ENCODE peak calls at places on chromosomes 11 and 22, in seven cellular contexts. X, Z, O, R, I, J and K are unnamed samples.
A peak's percentile ranks its signal among the peaks of the same experiment; 100 is the strongest.

GRCh38 chr11:697811-698311 is 2.2 kb downstream of the TMEM80 start:
- DNase-seq in Z (no peak), X (no peak), R (peak; percentile 72), J (no peak), O (no peak), I (no peak), K (no peak)

GRCh38 chr11:94815705-94816344 is 47.7 kb downstream of the AMOTL1 start:
- DNase-seq in J (no peak), X (no peak), Z (no peak), I (no peak), O (no peak), R (peak; percentile 64), K (no peak)

GRCh38 chr22:43931771-43932170 is 8.2 kb downstream of the PNPLA3 start:
- DNase-seq in O (no peak), I (no peak), J (no peak), X (no peak), Z (no peak), R (no peak), K (no peak)

GRCh38 chr11:10674991-10675440 is 18.5 kb downstream of the IRAG1 start:
- DNase-seq in X (no peak), I (no peak), O (no peak), J (no peak), R (no peak), Z (no peak), K (peak; percentile 49)

GRCh38 chr11:65384301-65384889 is 1.9 kb upstream of the SLC25A45 start:
- DNase-seq in Z (no peak), X (peak; percentile 52), O (no peak), J (no peak), I (peak; percentile 14), R (peak; percentile 79), K (no peak)

GRCh38 chr22:36147196-36147788 is 13.3 kb downstream of the APOL3 start:
- DNase-seq in Z (no peak), X (no peak), I (no peak), O (no peak), J (no peak), R (no peak), K (no peak)

GRCh38 chr11:65853249-65853979 is 4.6 kb downstream of the CFL1 start:
- DNase-seq in J (no peak), O (no peak), I (no peak), R (no peak), Z (no peak), X (no peak), K (no peak)

GRCh38 chr11:78651923-78652602 is 77.4 kb upstream of the NARS2 start:
- DNase-seq in O (no peak), I (no peak), R (no peak), Z (peak; percentile 13), J (no peak), X (no peak), K (peak; percentile 53)